ENCODE peak calls at places on chromosomes 6 and 20, in five cellular contexts. V is iPS-NIHi11; G is stimulated activated CD8-positive, alpha-beta memory T cell treated with anti-CD3 and anti-CD28 coated beads, Interleukin-12 subunit alpha, Interleukin-12 subunit beta, amount 100 ng/mL, for 1 hour; A is Caki2; K is T47D. Z is an unnamed sample.

GRCh38 chr6:13267142-13267621 is 61.2 kb downstream of the TBC1D7 start:
- DNase-seq in V (no peak), K (no peak), G (no peak), A (no peak), Z (no peak)

GRCh38 chr6:3307436-3307835 is 48.7 kb downstream of the PSMG4 start:
- DNase-seq in G (no peak), K (no peak), A (no peak), V (no peak), Z (no peak)

GRCh38 chr6:96460052-96460700 is 61.4 kb upstream of the UFL1 start:
- DNase-seq in K (peak; percentile 49), V (no peak), G (no peak), A (no peak), Z (no peak)

GRCh38 chr6:27752038-27752885 is 159.9 kb downstream of the OR2B2 start:
- DNase-seq in A (peak; percentile 93), G (no peak), V (peak; percentile 46), K (peak; percentile 91), Z (peak; percentile 70)

GRCh38 chr6:52420668-52421358 is 671 bp downstream of the EFHC1 start:
- DNase-seq in A (peak; percentile 14), V (peak; percentile 31), K (peak; percentile 49), G (no peak), Z (peak; percentile 17)

GRCh38 chr6:56432194-56432593 is 184.8 kb upstream of the COL21A1 start:
- DNase-seq in V (no peak), A (no peak), G (no peak), K (no peak), Z (no peak)

GRCh38 chr20:6142348-6142993 is 19.6 kb upstream of the FERMT1 start:
- DNase-seq in A (peak; percentile 32), G (peak; percentile 36), K (peak; percentile 72), V (peak; percentile 69), Z (peak; percentile 63)

GRCh38 chr6:104921896-104922295 is 35.0 kb upstream of the LIN28B start:
- DNase-seq in G (no peak), K (no peak), V (no peak), A (no peak), Z (no peak)

GRCh38 chr20:34180460-34181108 is 60.6 kb upstream of the ASIP start:
- DNase-seq in G (no peak), K (peak; percentile 28), A (peak; percentile 83), V (no peak), Z (peak; percentile 11)

GRCh38 chr20:18513208-18513607 is 5.5 kb downstream of the SEC23B start:
- DNase-seq in G (no peak), V (no peak), A (no peak), K (no peak), Z (no peak)

GRCh38 chr20:46215913-46216707 is 92.2 kb downstream of the CDH22 start:
- DNase-seq in K (no peak), V (peak; percentile 79), G (no peak), A (peak; percentile 86), Z (no peak)

GRCh38 chr20:1321654-1321939 is 7.3 kb downstream of the SDCBP2 start:
- DNase-seq in A (no peak), G (no peak), K (no peak), V (no peak), Z (no peak)